ENCODE peak calls at places on chromosomes 2 and 18, in five cellular contexts. U is H1, Q is neuronal stem cell, H is H9, I is trophoblast cell. C is an unnamed sample.

GRCh38 chr18:63409301-63409700 is 13.0 kb downstream of the VPS4B start:
- DNase-seq in U (no peak), Q (no peak), H (no peak), I (no peak), C (peak)

GRCh38 chr2:202135111-202135874 is 62.2 kb downstream of the KIAA2012 start:
- DNase-seq in U (no peak), Q (no peak), H (no peak), I (peak), C (peak)

GRCh38 chr2:235561450-235561849 is 67.6 kb downstream of the AGAP1 start:
- DNase-seq in U (no peak), Q (no peak), H (no peak), I (no peak), C (no peak)

GRCh38 chr2:33411765-33412164 is 64.7 kb upstream of the RASGRP3 start:
- DNase-seq in U (no peak), Q (no peak), H (no peak), I (peak), C (peak)

GRCh38 chr2:151828890-151829324 is 686 bp upstream of the ARL5A start:
- DNase-seq in U (no peak), Q (no peak), H (no peak), I (no peak), C (no peak)

GRCh38 chr18:23793051-23793450 is 103.8 kb downstream of the LAMA3 start:
- DNase-seq in U (no peak), Q (no peak), H (no peak), I (peak), C (no peak)

GRCh38 chr18:3453540-3454364 is 3.8 kb downstream of the TGIF1 start:
- DNase-seq in U (no peak), Q (peak), H (no peak), I (peak), C (peak)

GRCh38 chr2:73986085-73986680 is 1.5 kb downstream of the TET3 start:
- DNase-seq in U (no peak), Q (no peak), H (no peak), I (no peak), C (no peak)

GRCh38 chr2:96261328-96262003 is 4.3 kb downstream of the TMEM127 start:
- DNase-seq in U (no peak), Q (no peak), H (no peak), I (no peak), C (no peak)

GRCh38 chr2:47720036-47720435 is 62.9 kb upstream of the MSH6 start:
- DNase-seq in U (no peak), Q (no peak), H (no peak), I (no peak), C (peak)

GRCh38 chr2:127704641-127705243 is 3.4 kb downstream of the SFT2D3 start:
- DNase-seq in U (no peak), Q (no peak), H (no peak), I (no peak), C (no peak)

GRCh38 chr18:57437782-57438668 is 2.9 kb downstream of the ONECUT2 start:
- DNase-seq in U (peak), Q (peak), H (peak), I (peak), C (no peak)

GRCh38 chr2:18187214-18187613 is 308.7 kb downstream of the KCNS3 start:
- DNase-seq in U (no peak), Q (no peak), H (no peak), I (peak), C (no peak)
- H2BK12ac ChIP-seq in U (no peak), Q (no peak), H (no peak), I (no peak), C (no peak)

DNA sequence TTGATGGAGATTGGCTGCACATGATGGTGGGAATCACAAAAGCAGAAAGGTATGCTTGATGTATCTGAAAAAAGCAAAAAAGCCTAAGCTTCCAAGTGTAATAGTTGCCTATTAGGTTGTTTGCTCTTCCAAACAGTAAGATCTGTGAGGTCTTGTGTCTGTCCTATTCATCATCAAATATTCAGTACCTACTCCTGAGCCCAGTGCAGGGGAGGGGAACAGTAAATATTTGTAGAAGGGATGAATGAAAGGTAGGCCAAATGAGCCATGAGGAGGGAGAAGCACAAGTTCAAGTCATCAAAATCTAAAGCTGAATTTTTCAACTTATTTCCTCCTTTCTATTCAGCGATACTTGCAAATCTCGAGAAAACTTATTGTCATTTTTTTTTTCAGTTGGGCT is 153.2 kb upstream of the ETAA1 start:
- DNase-seq in U (no peak), Q (no peak), H (no peak), I (no peak), C (no peak)
- H2BK12ac ChIP-seq in U (no peak), Q (no peak), H (no peak), I (no peak), C (no peak)

GRCh38 chr2:11712866-11713265 is 33.6 kb upstream of the LPIN1 start:
- DNase-seq in U (no peak), Q (no peak), H (no peak), I (no peak), C (no peak)
- H2BK12ac ChIP-seq in U (no peak), Q (no peak), H (no peak), I (no peak), C (no peak)

DNA sequence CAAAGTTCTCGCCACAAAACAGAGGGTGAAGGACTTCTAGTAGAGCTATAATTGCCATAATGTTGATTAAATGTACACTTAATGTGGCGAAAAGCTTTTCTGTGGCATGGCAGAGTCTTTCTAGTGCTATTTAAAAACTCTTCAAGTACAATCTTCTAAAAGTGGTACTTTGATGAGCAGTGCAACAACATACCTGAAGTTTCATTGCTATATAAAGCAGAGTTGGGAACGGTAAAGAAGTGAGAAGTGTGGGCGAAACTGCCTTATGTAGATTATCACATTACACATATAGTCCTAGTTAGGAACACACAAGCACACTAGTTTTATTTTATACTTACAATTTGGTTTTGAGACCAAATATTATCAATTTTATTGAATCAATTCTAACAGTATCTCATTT is 49.5 kb downstream of the FIGN start:
- DNase-seq in U (no peak), Q (no peak), H (no peak), I (no peak), C (no peak)
- H2BK12ac ChIP-seq in U (no peak), Q (no peak), H (no peak), I (no peak), C (no peak)

GRCh38 chr2:219425238-219426067 is 7.3 kb downstream of the DES start:
- DNase-seq in U (no peak), Q (no peak), H (peak), I (no peak), C (no peak)

GRCh38 chr2:219423656-219424378 is 5.6 kb downstream of the DES start:
- DNase-seq in U (no peak), Q (no peak), H (peak), I (no peak), C (no peak)

GRCh38 chr2:219426068-219426443 is 7.9 kb downstream of the DES start:
- DNase-seq in U (no peak), Q (no peak), H (peak), I (no peak), C (no peak)

GRCh38 chr2:219428469-219428868 is 6.2 kb upstream of the SPEG start:
- DNase-seq in U (no peak), Q (no peak), H (peak), I (no peak), C (no peak)

DNA sequence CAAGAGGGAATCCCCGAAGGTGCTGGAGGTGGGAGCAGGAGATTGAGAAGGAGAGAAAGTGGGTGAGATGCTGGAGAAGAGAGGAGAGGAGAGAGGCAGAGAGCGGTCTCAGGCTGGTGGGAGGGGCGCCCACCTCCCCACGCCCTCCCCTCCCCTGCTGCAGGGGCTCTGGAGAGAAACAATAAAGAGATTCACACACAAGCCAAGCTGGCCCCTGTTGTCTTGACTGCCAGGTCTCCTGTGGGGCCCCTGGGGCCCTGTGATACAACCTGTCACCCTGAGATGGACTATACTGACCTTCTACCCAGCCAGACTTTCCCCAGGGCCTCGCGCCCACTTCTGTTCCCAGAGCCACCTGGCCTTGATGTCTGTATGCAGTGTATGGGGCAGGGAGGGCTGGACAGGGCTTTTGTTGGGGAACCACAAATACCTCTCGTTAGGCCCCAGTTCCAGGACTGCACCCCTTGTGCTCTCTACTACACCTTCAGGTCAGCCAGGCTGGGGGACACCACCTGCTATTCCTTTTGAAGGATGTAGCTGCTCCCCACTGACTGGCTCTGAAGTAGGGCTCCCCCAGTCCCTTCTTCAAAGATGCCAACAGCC is 8.0 kb upstream of the SPEG start:
- DNase-seq in U (no peak), Q (no peak), H (peak), I (no peak), C (no peak)
- H2BK12ac ChIP-seq in U (no peak), Q (no peak), H (no peak), I (no peak), C (no peak)